ENCODE peak calls at places on chromosomes 6 and 20, in five cellular contexts. D is HepG2, T is breast epithelium, L is adrenal gland, F is AG04450. G is an unnamed sample.

GRCh38 chr20:13320702-13321101 is 99.6 kb downstream of the ISM1 start:
- DNase-seq in D (no peak), T (no peak), L (no peak), F (no peak), G (no peak)

GRCh38 chr6:129653746-129654145 is 56.2 kb downstream of the ARHGAP18 start:
- DNase-seq in D (no peak), T (no peak), L (no peak), F (no peak), G (no peak)

GRCh38 chr20:63126876-63127699 is 88.8 kb downstream of the YTHDF1 start:
- DNase-seq in D (no peak), T (peak; percentile 34), L (no peak), F (no peak), G (no peak)

GRCh38 chr6:29989211-29989610 is 46.9 kb downstream of the HLA-A start:
- DNase-seq in D (no peak), T (no peak), L (no peak), F (no peak), G (no peak)

GRCh38 chr20:11362450-11362849 is 555.2 kb upstream of the BTBD3 start:
- DNase-seq in D (no peak), T (no peak), L (no peak), F (no peak), G (no peak)

GRCh38 chr6:157761331-157761921 is 61.6 kb upstream of the SNX9 start:
- DNase-seq in D (no peak), T (no peak), L (no peak), F (no peak), G (no peak)

GRCh38 chr6:126017668-126018067 is 31.3 kb downstream of the TRMT11 start:
- DNase-seq in D (no peak), T (no peak), L (no peak), F (no peak), G (no peak)

GRCh38 chr6:108730556-108731228 is 117.5 kb upstream of the ARMC2 start:
- DNase-seq in D (no peak), T (no peak), L (no peak), F (no peak), G (no peak)

GRCh38 chr20:25309395-25310267 is 61.7 kb downstream of the PYGB start:
- DNase-seq in D (peak; percentile 82), T (no peak), L (peak; percentile 89), F (no peak), G (peak; percentile 6)

GRCh38 chr6:138226701-138227315 is 8.5 kb upstream of the PBOV1 start:
- DNase-seq in D (no peak), T (no peak), L (no peak), F (no peak), G (no peak)

GRCh38 chr20:62174021-62174804 is 8.6 kb upstream of the MTG2 start:
- DNase-seq in D (no peak), T (no peak), L (no peak), F (no peak), G (no peak)

GRCh38 chr6:27502508-27503435 is 29.9 kb upstream of the ZNF184 start:
- DNase-seq in D (peak; percentile 74), T (no peak), L (peak; percentile 22), F (peak; percentile 29), G (peak; percentile 12)

GRCh38 chr6:137112067-137112355 is 61.4 kb downstream of the IL22RA2 start:
- DNase-seq in D (no peak), T (no peak), L (peak; percentile 16), F (no peak), G (no peak)

GRCh38 chr6:146943673-146944072 is 260.5 kb upstream of the STXBP5 start:
- DNase-seq in D (no peak), T (no peak), L (no peak), F (no peak), G (no peak)

GRCh38 chr6:30156262-30156599 is 4.8 kb downstream of the TRIM10 start:
- DNase-seq in D (peak; percentile 49), T (no peak), L (peak; percentile 23), F (no peak), G (peak; percentile 8)

GRCh38 chr6:149864578-149865535 is 698 bp upstream of the LRP11 start:
- DNase-seq in D (peak; percentile 75), T (no peak), L (peak; percentile 54), F (no peak), G (no peak)

GRCh38 chr6:27668442-27669275 is 195.8 kb upstream of the ZNF184 start:
- DNase-seq in D (peak; percentile 66), T (no peak), L (no peak), F (no peak), G (no peak)

GRCh38 chr20:5870462-5871021 is 79.8 kb downstream of the TRMT6 start:
- DNase-seq in D (no peak), T (no peak), L (no peak), F (no peak), G (no peak)

GRCh38 chr6:70459235-70459634 is 45.9 kb downstream of the FAM135A start:
- DNase-seq in D (no peak), T (no peak), L (no peak), F (no peak), G (no peak)

GRCh38 chr6:109010703-109011102 is 83.9 kb downstream of the SESN1 start:
- DNase-seq in D (peak; percentile 5), T (no peak), L (no peak), F (no peak), G (no peak)

GRCh38 chr6:111602481-111603404 is 2.9 kb downstream of the TRAF3IP2 start:
- DNase-seq in D (no peak), T (no peak), L (peak; percentile 62), F (no peak), G (peak; percentile 82)

GRCh38 chr6:2635911-2636310 is 114.8 kb downstream of the MYLK4 start:
- DNase-seq in D (no peak), T (no peak), L (no peak), F (no peak), G (no peak)

GRCh38 chr6:33840064-33840926 is 36.5 kb upstream of the MLN start:
- DNase-seq in D (peak; percentile 96), T (no peak), L (peak; percentile 69), F (peak; percentile 85), G (peak; percentile 20)

GRCh38 chr6:12403201-12403826 is 113.2 kb downstream of the EDN1 start:
- DNase-seq in D (no peak), T (no peak), L (peak; percentile 26), F (no peak), G (no peak)

GRCh38 chr6:56642366-56643261 is at the start of gene DST:
- DNase-seq in D (peak; percentile 81), T (no peak), L (no peak), F (peak; percentile 83), G (no peak)

GRCh38 chr6:104958720-104959452 is 2.0 kb downstream of the LIN28B start:
- DNase-seq in D (peak; percentile 68), T (no peak), L (no peak), F (no peak), G (no peak)
- H3K4me3 ChIP-seq in D (peak overlapping the region; percentile 72), T (no peak overlapping the region), L (no peak overlapping the region), F (no peak overlapping the region), G (no peak overlapping the region)

GRCh38 chr6:7144810-7145209 is 37.0 kb downstream of the RREB1 start:
- DNase-seq in D (no peak), T (no peak), L (no peak), F (no peak), G (no peak)

GRCh38 chr6:7145269-7146078 is 37.7 kb downstream of the RREB1 start:
- DNase-seq in D (no peak), T (no peak), L (no peak), F (no peak), G (no peak)

GRCh38 chr6:7146079-7146828 is 38.5 kb downstream of the RREB1 start:
- DNase-seq in D (peak; percentile 84), T (no peak), L (peak; percentile 54), F (no peak), G (peak; percentile 61)

GRCh38 chr6:7148100-7148822 is 40.5 kb downstream of the RREB1 start:
- DNase-seq in D (no peak), T (no peak), L (peak; percentile 43), F (no peak), G (no peak)

GRCh38 chr6:7147051-7147671 is 39.4 kb downstream of the RREB1 start:
- DNase-seq in D (no peak), T (no peak), L (no peak), F (no peak), G (no peak)
- H3K27ac ChIP-seq in D (peak overlapping the region; percentile 66), T (peak overlapping the region; percentile 91), L (peak overlapping the region; percentile 73), F (peak overlapping the region; percentile 91), G (peak overlapping the region; percentile 65)

DNA sequence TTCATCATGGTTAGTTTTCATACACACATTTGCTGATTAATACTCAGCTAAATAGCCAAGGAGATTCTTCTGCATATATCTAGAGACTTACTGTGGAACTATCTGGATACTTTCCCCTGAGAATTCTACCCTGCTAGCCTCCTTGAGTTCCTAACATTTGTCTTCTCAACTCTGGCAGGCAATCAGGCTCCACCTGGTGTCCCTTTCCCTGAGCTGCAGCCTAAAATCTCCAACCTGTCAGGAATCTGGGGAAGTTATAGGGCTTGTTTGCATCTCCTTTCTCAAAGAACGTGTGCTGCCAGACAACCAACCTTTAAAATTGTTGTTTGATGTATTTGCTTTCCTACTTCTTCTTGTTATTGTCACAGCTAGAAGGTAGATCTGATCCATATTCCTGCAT is 73.4 kb downstream of the FUT9 start:
- DNase-seq in D (peak; percentile 20), T (no peak), L (no peak), F (no peak), G (no peak)
- TF ChIP-seq CTCF in D (peak; percentile 67), T (no peak), L (no peak), F (no peak), G (no peak)

GRCh38 chr20:53943522-53944291 is 126.7 kb downstream of the BCAS1 start:
- DNase-seq in D (peak; percentile 34), T (no peak), L (no peak), F (no peak), G (no peak)
- H3K4me3 ChIP-seq in D (no peak overlapping the region), T (no peak overlapping the region), L (no peak overlapping the region), F (peak overlapping the region; percentile 34), G (no peak overlapping the region)

GRCh38 chr6:16711551-16712249 is 49.6 kb downstream of the ATXN1 start:
- DNase-seq in D (peak; percentile 59), T (no peak), L (no peak), F (no peak), G (no peak)
- H3K27ac ChIP-seq in D (no peak overlapping the region), T (peak overlapping the region; percentile 79), L (peak overlapping the region; percentile 79), F (peak overlapping the region; percentile 34), G (no peak overlapping the region)

DNA sequence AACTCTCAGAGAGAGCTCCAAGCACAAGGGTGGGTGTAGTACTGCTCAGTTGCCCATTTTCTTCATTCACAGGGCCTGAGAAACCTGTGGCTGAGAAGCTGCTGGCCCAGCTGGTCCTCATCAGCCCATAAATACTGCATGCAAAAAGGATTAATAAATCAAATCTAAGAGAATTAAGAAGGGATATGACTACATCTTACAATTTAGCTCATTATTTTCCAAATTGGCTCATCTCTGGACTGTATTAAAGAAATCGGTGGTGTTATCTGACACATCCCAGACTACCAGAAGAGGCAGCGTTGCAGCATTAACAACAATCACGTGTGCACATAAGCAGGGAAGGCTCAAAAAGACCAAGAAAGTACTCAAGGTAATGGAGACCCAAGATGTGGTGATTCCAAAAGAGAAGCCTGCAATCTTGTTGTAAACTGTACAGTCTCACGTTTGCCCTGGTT is 90.7 kb downstream of the CD24 start:
- DNase-seq in D (peak; percentile 36), T (no peak), L (no peak), F (no peak), G (no peak)
- TF ChIP-seq CTCF in D (peak; percentile 49), T (no peak), L (no peak), F (no peak), G (no peak)

G was measured in gastrocnemius medialis.